ENCODE peak calls at places on chromosomes 3 and 15, in five cellular contexts. One of them, this sample, is unnamed.

GRCh38 chr3:184604039-184604955 is 42.7 kb downstream of the EPHB3 start:
- DNase-seq in HEK293T: no peak
- DNase-seq in HTR-8/SVneo: no peak
- DNase-seq in sigmoid colon: peak; percentile 69
- DNase-seq in WTC11: peak; percentile 68
- DNase-seq in this sample: peak; percentile 94

GRCh38 chr15:66883322-66883911 is 181.4 kb downstream of the SMAD6 start:
- DNase-seq in HEK293T: peak; percentile 44
- DNase-seq in WTC11: peak; percentile 56
- DNase-seq in HTR-8/SVneo: peak; percentile 94
- DNase-seq in sigmoid colon: peak; percentile 97
- DNase-seq in this sample: peak; percentile 77

GRCh38 chr3:159169828-159170227 is 368.0 kb downstream of the MFSD1 start:
- DNase-seq in HEK293T: no peak
- DNase-seq in sigmoid colon: no peak
- DNase-seq in WTC11: no peak
- DNase-seq in HTR-8/SVneo: peak; percentile 24
- DNase-seq in this sample: no peak

GRCh38 chr15:63985221-63986184 is 60.8 kb downstream of the DAPK2 start:
- DNase-seq in HTR-8/SVneo: no peak
- DNase-seq in sigmoid colon: peak; percentile 88
- DNase-seq in HEK293T: no peak
- DNase-seq in WTC11: no peak
- DNase-seq in this sample: no peak

GRCh38 chr3:169581633-169582032 is 81.9 kb downstream of the MECOM start:
- DNase-seq in sigmoid colon: no peak
- DNase-seq in HTR-8/SVneo: no peak
- DNase-seq in HEK293T: no peak
- DNase-seq in WTC11: no peak
- DNase-seq in this sample: no peak

GRCh38 chr3:166071-166470 is 30.5 kb upstream of the CHL1 start:
- DNase-seq in sigmoid colon: no peak
- DNase-seq in HEK293T: no peak
- DNase-seq in HTR-8/SVneo: no peak
- DNase-seq in WTC11: no peak
- DNase-seq in this sample: no peak

GRCh38 chr15:40190591-40190990 is 29.7 kb downstream of the BUB1B start:
- DNase-seq in HTR-8/SVneo: peak; percentile 11
- DNase-seq in WTC11: no peak
- DNase-seq in HEK293T: no peak
- DNase-seq in sigmoid colon: no peak
- DNase-seq in this sample: no peak

GRCh38 chr15:93017521-93017920 is 71.5 kb downstream of the RGMA start:
- DNase-seq in WTC11: no peak
- DNase-seq in HEK293T: no peak
- DNase-seq in sigmoid colon: no peak
- DNase-seq in HTR-8/SVneo: no peak
- DNase-seq in this sample: no peak

GRCh38 chr15:101807345-101807945 is 4.1 kb downstream of the OR4F6 start:
- DNase-seq in sigmoid colon: no peak
- DNase-seq in HEK293T: no peak
- DNase-seq in WTC11: no peak
- DNase-seq in HTR-8/SVneo: no peak
- DNase-seq in this sample: no peak

This sample was measured in GM23338.